ENCODE peak calls at places on chromosomes 4 and X, in ten cellular contexts. One of them, this sample, is unnamed.

GRCh38 chr4:122583906-122584305 is 37.0 kb downstream of the IL21 start:
- DNase-seq in glutamatergic neuron: no peak
- DNase-seq in NCI-H187 treated with DMSO at 0.1 percent for 48 hours: no peak
- DNase-seq in CD8-positive, alpha-beta T cell: no peak
- DNase-seq in progenitor cell of endocrine pancreas: no peak
- DNase-seq in cortex of kidney: no peak
- DNase-seq in lung: no peak
- DNase-seq in hypothalamus: no peak
- DNase-seq in mesothelial cell of epicardium: no peak
- DNase-seq in NCI-H69: no peak
- DNase-seq in this sample: no peak

GRCh38 chrX:96715412-96715940 is 30.8 kb downstream of the DIAPH2 start:
- DNase-seq in NCI-H69: no peak
- DNase-seq in hypothalamus: no peak
- DNase-seq in glutamatergic neuron: no peak
- DNase-seq in mesothelial cell of epicardium: no peak
- DNase-seq in NCI-H187 treated with DMSO at 0.1 percent for 48 hours: no peak
- DNase-seq in lung: no peak
- DNase-seq in cortex of kidney: no peak
- DNase-seq in CD8-positive, alpha-beta T cell: no peak
- DNase-seq in progenitor cell of endocrine pancreas: no peak
- DNase-seq in this sample: no peak

GRCh38 chrX:95974885-95975284 is 709.8 kb upstream of the DIAPH2 start:
- DNase-seq in NCI-H69: no peak
- DNase-seq in CD8-positive, alpha-beta T cell: no peak
- DNase-seq in NCI-H187 treated with DMSO at 0.1 percent for 48 hours: no peak
- DNase-seq in glutamatergic neuron: no peak
- DNase-seq in hypothalamus: no peak
- DNase-seq in progenitor cell of endocrine pancreas: no peak
- DNase-seq in mesothelial cell of epicardium: no peak
- DNase-seq in lung: no peak
- DNase-seq in cortex of kidney: no peak
- DNase-seq in this sample: no peak

GRCh38 chrX:72030431-72030830 is 101.3 kb downstream of the RTL5 start:
- DNase-seq in NCI-H69: no peak
- DNase-seq in cortex of kidney: no peak
- DNase-seq in lung: no peak
- DNase-seq in glutamatergic neuron: no peak
- DNase-seq in progenitor cell of endocrine pancreas: no peak
- DNase-seq in CD8-positive, alpha-beta T cell: no peak
- DNase-seq in hypothalamus: no peak
- DNase-seq in mesothelial cell of epicardium: no peak
- DNase-seq in NCI-H187 treated with DMSO at 0.1 percent for 48 hours: no peak
- DNase-seq in this sample: no peak

GRCh38 chr4:189771696-189772361 is 168.8 kb upstream of the FRG1 start:
- DNase-seq in NCI-H187 treated with DMSO at 0.1 percent for 48 hours: no peak
- DNase-seq in hypothalamus: no peak
- DNase-seq in lung: no peak
- DNase-seq in progenitor cell of endocrine pancreas: no peak
- DNase-seq in glutamatergic neuron: no peak
- DNase-seq in NCI-H69: no peak
- DNase-seq in cortex of kidney: no peak
- DNase-seq in mesothelial cell of epicardium: no peak
- DNase-seq in CD8-positive, alpha-beta T cell: no peak
- DNase-seq in this sample: no peak

GRCh38 chr4:152590179-152591031 is 54.5 kb upstream of the FBXW7 start:
- DNase-seq in glutamatergic neuron: no peak
- DNase-seq in hypothalamus: no peak
- DNase-seq in CD8-positive, alpha-beta T cell: no peak
- DNase-seq in NCI-H187 treated with DMSO at 0.1 percent for 48 hours: no peak
- DNase-seq in progenitor cell of endocrine pancreas: no peak
- DNase-seq in lung: no peak
- DNase-seq in NCI-H69: peak; percentile 65
- DNase-seq in cortex of kidney: no peak
- DNase-seq in mesothelial cell of epicardium: no peak
- DNase-seq in this sample: no peak

GRCh38 chrX:53283567-53283966 is 2.2 kb upstream of the IQSEC2 start:
- DNase-seq in hypothalamus: no peak
- DNase-seq in lung: no peak
- DNase-seq in cortex of kidney: no peak
- DNase-seq in CD8-positive, alpha-beta T cell: no peak
- DNase-seq in NCI-H69: no peak
- DNase-seq in glutamatergic neuron: no peak
- DNase-seq in mesothelial cell of epicardium: no peak
- DNase-seq in progenitor cell of endocrine pancreas: no peak
- DNase-seq in NCI-H187 treated with DMSO at 0.1 percent for 48 hours: no peak
- DNase-seq in this sample: no peak

GRCh38 chr4:114209589-114209988 is 230.1 kb upstream of the ARSJ start:
- DNase-seq in hypothalamus: no peak
- DNase-seq in NCI-H187 treated with DMSO at 0.1 percent for 48 hours: no peak
- DNase-seq in glutamatergic neuron: no peak
- DNase-seq in progenitor cell of endocrine pancreas: no peak
- DNase-seq in NCI-H69: no peak
- DNase-seq in CD8-positive, alpha-beta T cell: no peak
- DNase-seq in cortex of kidney: no peak
- DNase-seq in lung: no peak
- DNase-seq in mesothelial cell of epicardium: no peak
- DNase-seq in this sample: no peak

GRCh38 chr4:118173956-118174355 is 139.7 kb downstream of the NDST3 start:
- DNase-seq in lung: no peak
- DNase-seq in glutamatergic neuron: no peak
- DNase-seq in progenitor cell of endocrine pancreas: no peak
- DNase-seq in mesothelial cell of epicardium: no peak
- DNase-seq in NCI-H69: no peak
- DNase-seq in cortex of kidney: no peak
- DNase-seq in NCI-H187 treated with DMSO at 0.1 percent for 48 hours: no peak
- DNase-seq in CD8-positive, alpha-beta T cell: no peak
- DNase-seq in hypothalamus: no peak
- DNase-seq in this sample: no peak

GRCh38 chr4:105472871-105473339 is 957 bp downstream of the PPA2 start:
- DNase-seq in cortex of kidney: no peak
- DNase-seq in NCI-H187 treated with DMSO at 0.1 percent for 48 hours: no peak
- DNase-seq in NCI-H69: peak; percentile 61
- DNase-seq in CD8-positive, alpha-beta T cell: no peak
- DNase-seq in glutamatergic neuron: no peak
- DNase-seq in lung: no peak
- DNase-seq in hypothalamus: no peak
- DNase-seq in mesothelial cell of epicardium: peak; percentile 38
- DNase-seq in progenitor cell of endocrine pancreas: no peak
- DNase-seq in this sample: no peak

GRCh38 chr4:124958812-124959211 is 246.3 kb upstream of the ANKRD50 start:
- DNase-seq in cortex of kidney: no peak
- DNase-seq in mesothelial cell of epicardium: no peak
- DNase-seq in progenitor cell of endocrine pancreas: no peak
- DNase-seq in lung: no peak
- DNase-seq in hypothalamus: no peak
- DNase-seq in NCI-H69: no peak
- DNase-seq in NCI-H187 treated with DMSO at 0.1 percent for 48 hours: no peak
- DNase-seq in CD8-positive, alpha-beta T cell: no peak
- DNase-seq in glutamatergic neuron: no peak
- DNase-seq in this sample: no peak

GRCh38 chrX:150868625-150869024 is 29.8 kb downstream of the CD99L2 start:
- DNase-seq in mesothelial cell of epicardium: no peak
- DNase-seq in CD8-positive, alpha-beta T cell: no peak
- DNase-seq in hypothalamus: no peak
- DNase-seq in NCI-H187 treated with DMSO at 0.1 percent for 48 hours: no peak
- DNase-seq in glutamatergic neuron: no peak
- DNase-seq in progenitor cell of endocrine pancreas: no peak
- DNase-seq in lung: no peak
- DNase-seq in NCI-H69: no peak
- DNase-seq in cortex of kidney: no peak
- DNase-seq in this sample: no peak

GRCh38 chr4:41305486-41305885 is 48.8 kb downstream of the UCHL1 start:
- DNase-seq in hypothalamus: no peak
- DNase-seq in cortex of kidney: no peak
- DNase-seq in CD8-positive, alpha-beta T cell: no peak
- DNase-seq in mesothelial cell of epicardium: no peak
- DNase-seq in progenitor cell of endocrine pancreas: no peak
- DNase-seq in NCI-H187 treated with DMSO at 0.1 percent for 48 hours: no peak
- DNase-seq in lung: no peak
- DNase-seq in NCI-H69: peak; percentile 0
- DNase-seq in glutamatergic neuron: no peak
- DNase-seq in this sample: no peak

GRCh38 chrX:47222776-47223350 is 4.4 kb downstream of the CDK16 start:
- DNase-seq in NCI-H187 treated with DMSO at 0.1 percent for 48 hours: no peak
- DNase-seq in cortex of kidney: no peak
- DNase-seq in glutamatergic neuron: no peak
- DNase-seq in NCI-H69: no peak
- DNase-seq in mesothelial cell of epicardium: no peak
- DNase-seq in CD8-positive, alpha-beta T cell: no peak
- DNase-seq in lung: no peak
- DNase-seq in progenitor cell of endocrine pancreas: no peak
- DNase-seq in hypothalamus: no peak
- DNase-seq in this sample: no peak

GRCh38 chr4:139599594-139600374 is 43.8 kb upstream of the SETD7 start:
- DNase-seq in CD8-positive, alpha-beta T cell: no peak
- DNase-seq in hypothalamus: no peak
- DNase-seq in glutamatergic neuron: no peak
- DNase-seq in progenitor cell of endocrine pancreas: no peak
- DNase-seq in NCI-H69: peak; percentile 60
- DNase-seq in mesothelial cell of epicardium: no peak
- DNase-seq in cortex of kidney: no peak
- DNase-seq in NCI-H187 treated with DMSO at 0.1 percent for 48 hours: no peak
- DNase-seq in lung: no peak
- DNase-seq in this sample: no peak

GRCh38 chr4:143531773-143532491 is 18.4 kb downstream of the SMARCA5 start:
- DNase-seq in NCI-H187 treated with DMSO at 0.1 percent for 48 hours: no peak
- DNase-seq in mesothelial cell of epicardium: no peak
- DNase-seq in glutamatergic neuron: no peak
- DNase-seq in hypothalamus: no peak
- DNase-seq in cortex of kidney: no peak
- DNase-seq in progenitor cell of endocrine pancreas: no peak
- DNase-seq in lung: no peak
- DNase-seq in NCI-H69: peak; percentile 3
- DNase-seq in CD8-positive, alpha-beta T cell: no peak
- DNase-seq in this sample: no peak